ENCODE peak calls at places on chromosome 10, in seven cellular contexts. A is nephron progenitor cell, B is kidney epithelial cell, Q is MM.1S, M is upper lobe of right lung, Y is GM12865, T is lower lobe of right lung. Z is an unnamed sample.

GRCh38 chr10:132648072-132648855 is 110.7 kb downstream of the INPP5A start:
- DNase-seq in Y (no peak), M (peak; percentile 37), A (no peak), T (peak; percentile 37), Q (no peak), B (no peak), Z (no peak)

GRCh38 chr10:47026301-47027107 is 115.3 kb downstream of the PTPN20 start:
- DNase-seq in Y (no peak), T (peak; percentile 31), M (peak; percentile 48), B (no peak), Q (no peak), A (no peak), Z (no peak)

GRCh38 chr10:100510533-100511308 is 8.9 kb downstream of the SEC31B start:
- DNase-seq in T (no peak), Q (peak; percentile 95), A (no peak), Y (peak; percentile 64), M (no peak), B (no peak), Z (no peak)

GRCh38 chr10:116763440-116763839 is 21.1 kb upstream of the HSPA12A start:
- DNase-seq in M (peak; percentile 12), B (no peak), Y (no peak), Q (no peak), T (no peak), A (no peak), Z (no peak)

GRCh38 chr10:88594482-88594881 is 7.9 kb downstream of the LIPJ start:
- DNase-seq in T (no peak), B (no peak), Q (no peak), Y (no peak), M (no peak), A (no peak), Z (no peak)

GRCh38 chr10:3122486-3123205 is 49.9 kb downstream of the PITRM1 start:
- DNase-seq in A (no peak), B (no peak), T (no peak), Q (no peak), M (no peak), Y (no peak), Z (no peak)

GRCh38 chr10:30988831-30989458 is 42.7 kb downstream of the ZNF438 start:
- DNase-seq in Y (no peak), B (no peak), A (no peak), Q (no peak), M (no peak), T (no peak), Z (no peak)

GRCh38 chr10:132696728-132697567 is 89.0 kb downstream of the NKX6-2 start:
- DNase-seq in M (peak; percentile 46), Q (no peak), Y (no peak), B (no peak), A (no peak), T (peak; percentile 26), Z (no peak)

GRCh38 chr10:68781613-68782574 is 45.4 kb upstream of the STOX1 start:
- DNase-seq in T (no peak), M (no peak), B (no peak), Q (no peak), A (no peak), Y (no peak), Z (no peak)

GRCh38 chr10:30058570-30059132 is 735 bp downstream of the JCAD start:
- DNase-seq in Y (no peak), Q (no peak), T (no peak), B (no peak), A (peak; percentile 57), M (peak; percentile 68), Z (no peak)

GRCh38 chr10:26721561-26721960 is 24.1 kb downstream of the PDSS1 start:
- DNase-seq in M (no peak), A (no peak), Y (no peak), T (no peak), B (no peak), Q (no peak), Z (no peak)

GRCh38 chr10:43190775-43191174 is 52.5 kb downstream of the CSGALNACT2 start:
- DNase-seq in A (no peak), T (no peak), B (no peak), Y (no peak), M (no peak), Q (no peak), Z (no peak)

GRCh38 chr10:74488907-74489306 is 337.5 kb upstream of the KAT6B start:
- DNase-seq in T (no peak), Q (no peak), A (no peak), B (no peak), Y (no peak), M (no peak), Z (no peak)

GRCh38 chr10:113958631-113959382 is 84.9 kb upstream of the ADRB1 start:
- DNase-seq in M (no peak), Q (no peak), T (peak; percentile 51), Y (peak; percentile 64), A (no peak), B (peak; percentile 89), Z (peak; percentile 43)

GRCh38 chr10:88114368-88114767 is 250.9 kb downstream of the PTEN start:
- DNase-seq in B (no peak), T (peak; percentile 60), A (no peak), Y (peak; percentile 92), M (no peak), Q (peak; percentile 70), Z (no peak)

GRCh38 chr10:61263561-61263960 is 189.6 kb downstream of the TMEM26 start:
- DNase-seq in M (no peak), B (no peak), A (no peak), T (no peak), Y (no peak), Q (no peak), Z (no peak)

GRCh38 chr10:116694927-116695268 is 47.5 kb downstream of the HSPA12A start:
- DNase-seq in Y (no peak), M (peak; percentile 21), A (no peak), Q (no peak), T (no peak), B (no peak), Z (no peak)

GRCh38 chr10:58335306-58336005 is 650 bp downstream of the UBE2D1 start:
- DNase-seq in M (peak; percentile 77), Q (peak; percentile 15), A (no peak), T (peak; percentile 59), Y (peak; percentile 25), B (peak; percentile 16), Z (no peak)

GRCh38 chr10:77770081-77770867 is 132.7 kb upstream of the KCNMA1 start:
- DNase-seq in M (no peak), A (no peak), Q (no peak), B (no peak), T (no peak), Y (no peak), Z (no peak)

GRCh38 chr10:71761105-71761511 is 12.2 kb downstream of the VSIR start:
- DNase-seq in A (no peak), Q (no peak), B (no peak), M (no peak), Y (no peak), T (no peak), Z (no peak)

GRCh38 chr10:35194906-35195305 is 68.3 kb downstream of the CREM start:
- DNase-seq in B (no peak), Q (no peak), A (no peak), M (no peak), T (no peak), Y (no peak), Z (no peak)

GRCh38 chr10:95333997-95334792 is 43.4 kb upstream of the PDLIM1 start:
- DNase-seq in B (no peak), A (no peak), Y (no peak), Q (no peak), M (no peak), T (peak; percentile 59), Z (no peak)

GRCh38 chr10:79127151-79127961 is 58.6 kb downstream of the ZMIZ1 start:
- DNase-seq in T (peak; percentile 95), M (peak; percentile 96), Q (no peak), Y (no peak), A (no peak), B (no peak), Z (no peak)
- TF ChIP-seq CTCF in T (no peak), M (no peak), Q (no peak), Y (no peak), A (no peak), B (no peak), Z (no peak)

DNA sequence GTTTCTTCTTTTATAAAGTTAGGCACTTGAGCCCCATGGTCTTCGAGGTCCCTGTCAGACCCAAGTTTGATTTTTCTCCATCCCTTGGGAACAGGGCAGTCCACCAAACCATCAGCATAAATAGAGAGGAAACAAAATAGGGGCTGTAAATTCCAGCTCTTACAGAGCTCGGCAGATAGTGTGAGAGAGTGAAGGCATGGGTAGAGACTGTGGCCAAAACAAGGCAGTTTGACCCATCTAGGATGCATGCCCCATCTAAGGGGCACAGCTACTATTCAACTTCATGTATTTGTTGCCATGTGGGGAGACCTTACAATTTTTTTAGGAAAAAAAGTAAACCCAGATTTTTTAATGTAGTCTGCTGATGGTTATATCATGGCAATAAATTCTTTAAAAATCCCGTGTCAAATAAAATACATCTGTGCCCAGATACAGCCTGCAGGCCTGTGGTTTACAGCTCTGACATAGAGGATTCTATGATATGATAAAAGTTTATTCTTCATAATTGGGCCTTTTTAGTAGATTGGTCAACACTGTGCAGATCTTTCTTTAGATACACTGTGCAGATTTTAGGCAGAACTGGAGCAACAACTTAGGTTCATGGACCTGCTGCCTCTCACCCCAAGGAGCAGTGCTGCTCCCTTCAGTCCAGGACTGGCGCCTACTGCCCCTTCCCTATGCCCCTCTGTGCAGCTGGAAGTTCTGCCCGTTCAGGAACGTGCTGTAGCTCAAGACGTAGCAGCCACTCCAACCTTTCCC is 5.3 kb downstream of the PPP1R3C start:
- DNase-seq in Q (no peak), T (no peak), Y (no peak), A (no peak), B (no peak), M (no peak), Z (no peak)
- TF ChIP-seq CTCF in Q (no peak), T (no peak), Y (no peak), A (no peak), B (no peak), M (no peak), Z (no peak)

DNA sequence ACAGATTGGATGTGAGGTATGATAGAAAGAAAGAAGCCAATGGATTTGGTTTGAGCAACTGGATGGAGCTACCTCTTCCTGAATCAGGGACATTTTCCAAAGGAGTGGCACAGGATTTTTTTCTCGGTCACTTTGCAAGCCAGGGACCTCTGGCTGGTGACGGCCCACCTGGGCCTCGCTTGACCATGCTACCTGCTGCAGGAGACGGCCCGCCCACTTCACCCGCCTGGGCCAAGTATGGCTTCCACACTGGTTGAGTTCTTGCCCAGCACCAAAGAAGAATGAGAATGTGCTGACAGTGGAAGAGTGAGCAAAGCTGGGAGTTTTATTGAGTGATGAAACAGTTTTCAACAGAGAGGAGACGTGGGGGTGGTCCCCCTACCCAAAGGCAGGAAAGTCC is 24.5 kb upstream of the SH3PXD2A start:
- DNase-seq in Q (no peak), A (no peak), T (no peak), B (no peak), Y (no peak), M (no peak), Z (no peak)
- TF ChIP-seq CTCF in Q (no peak), A (no peak), T (no peak), B (no peak), Y (no peak), M (no peak), Z (no peak)

GRCh38 chr10:90437452-90437851 is 420.4 kb downstream of the HTR7 start:
- DNase-seq in B (no peak), M (no peak), Y (peak; percentile 9), T (no peak), Q (no peak), A (no peak), Z (no peak)

GRCh38 chr10:90447836-90448235 is 410.0 kb downstream of the HTR7 start:
- DNase-seq in Q (no peak), Y (no peak), B (no peak), T (no peak), M (no peak), A (no peak), Z (no peak)

GRCh38 chr10:90440870-90441269 is 417.0 kb downstream of the HTR7 start:
- DNase-seq in Y (no peak), T (no peak), Q (no peak), A (no peak), M (peak; percentile 52), B (no peak), Z (no peak)

GRCh38 chr10:90443342-90443741 is 414.5 kb downstream of the HTR7 start:
- DNase-seq in Q (no peak), Y (no peak), T (no peak), M (no peak), B (no peak), A (no peak), Z (no peak)
- TF ChIP-seq CTCF in Q (no peak), Y (no peak), T (no peak), M (no peak), B (no peak), A (no peak), Z (no peak)

Z was measured in GM13976.